ENCODE peak calls at places on chromosomes 11 and 22, in ten cellular contexts. W, P, L, H, Q, R, J, S, E and B are unnamed samples.

GRCh38 chr22:44646668-44647067 is 55.3 kb upstream of the PRR5 start:
- DNase-seq in P (no peak), J (no peak), Q (no peak), H (no peak), E (no peak), R (no peak), L (no peak), W (no peak), S (no peak), B (no peak)

GRCh38 chr11:117986981-117987495 is 844 bp downstream of the IL10RA start:
- DNase-seq in P (no peak), R (no peak), J (no peak), H (peak; percentile 61), W (no peak), S (peak; percentile 70), Q (no peak), L (no peak), E (no peak), B (peak; percentile 71)

GRCh38 chr11:17600316-17601205 is 53.5 kb downstream of the OTOG start:
- DNase-seq in L (no peak), E (no peak), Q (no peak), R (no peak), W (no peak), P (no peak), J (no peak), H (no peak), S (no peak), B (no peak)

GRCh38 chr11:47130541-47130940 is 46.1 kb downstream of the ARFGAP2 start:
- DNase-seq in E (no peak), S (no peak), J (no peak), L (no peak), H (no peak), W (no peak), Q (no peak), P (peak; percentile 96), R (no peak), B (no peak)

GRCh38 chr11:10495464-10495786 is 40.4 kb downstream of the AMPD3 start:
- DNase-seq in W (no peak), J (no peak), Q (no peak), R (no peak), P (no peak), H (no peak), S (no peak), E (no peak), L (no peak), B (no peak)

GRCh38 chr11:48081151-48082010 is 101.0 kb downstream of the PTPRJ start:
- DNase-seq in E (no peak), L (peak; percentile 92), Q (no peak), H (no peak), W (peak; percentile 35), J (no peak), R (no peak), P (no peak), S (peak; percentile 55), B (no peak)

GRCh38 chr11:120284272-120284671 is 40.8 kb upstream of the TLCD5 start:
- DNase-seq in H (no peak), Q (no peak), E (no peak), W (no peak), S (no peak), R (peak; percentile 72), J (no peak), P (no peak), L (no peak), B (no peak)

GRCh38 chr11:2758751-2759150 is 59.0 kb upstream of the KCNQ1OT1 start:
- DNase-seq in R (peak; percentile 41), Q (no peak), W (no peak), L (no peak), J (no peak), P (no peak), S (no peak), E (no peak), H (no peak), B (no peak)

GRCh38 chr11:44726278-44727113 is at the start of gene TSPAN18:
- DNase-seq in S (peak; percentile 62), J (peak; percentile 64), L (no peak), E (no peak), Q (no peak), W (no peak), H (no peak), R (no peak), P (no peak), B (peak; percentile 24)

GRCh38 chr22:44448271-44448780 is 49.7 kb downstream of the RTL6 start:
- DNase-seq in E (no peak), S (no peak), P (peak; percentile 51), R (peak; percentile 55), Q (peak; percentile 5), J (no peak), W (peak; percentile 99), L (peak; percentile 97), H (no peak), B (no peak)

GRCh38 chr11:6686006-6686405 is 2.9 kb upstream of the MRPL17 start:
- DNase-seq in S (no peak), E (no peak), J (no peak), L (no peak), H (no peak), R (no peak), Q (no peak), W (no peak), P (no peak), B (no peak)

GRCh38 chr11:56624661-56625110 is 10.0 kb upstream of the OR5M1 start:
- DNase-seq in Q (peak; percentile 71), W (peak; percentile 77), E (no peak), J (peak; percentile 4), P (peak; percentile 1), H (no peak), S (no peak), L (peak; percentile 41), R (no peak), B (no peak)

GRCh38 chr22:43853328-43853931 is 8.9 kb downstream of the SULT4A1 start:
- DNase-seq in W (peak; percentile 4), L (no peak), R (peak; percentile 44), J (no peak), S (no peak), Q (no peak), H (no peak), E (no peak), P (no peak), B (no peak)

GRCh38 chr11:124834526-124835190 is 30.6 kb upstream of the ROBO3 start:
- DNase-seq in H (no peak), E (no peak), S (no peak), L (no peak), J (no peak), R (no peak), Q (peak; percentile 68), W (no peak), P (no peak), B (no peak)

GRCh38 chr11:130606181-130606580 is 157.7 kb downstream of the ADAMTS15 start:
- DNase-seq in Q (no peak), E (no peak), J (no peak), H (no peak), S (no peak), W (no peak), R (no peak), P (no peak), L (peak; percentile 31), B (no peak)